ENCODE peak calls at places on chromosomes 5 and 9, in four cellular contexts. O is effector memory CD4-positive, alpha-beta T cell; C is fibroblast of lung; W is ovary. F is an unnamed sample. For H3K27me3, the result is how much of the 10 kb centered on the place peaks cover.

GRCh38 chr5:110082194-110082593 is 392.5 kb downstream of the MAN2A1 start:
- DNase-seq in O (no peak), C (no peak), W (no peak), F (no peak)

GRCh38 chr5:146218163-146218562 is 14.8 kb downstream of the RBM27 start:
- DNase-seq in O (no peak), C (no peak), W (no peak), F (no peak)

GRCh38 chr5:170971-171800 is 20.1 kb upstream of the LRRC14B start:
- DNase-seq in O (no peak), C (no peak), W (peak), F (peak)

GRCh38 chr5:54874337-54875021 is 110.9 kb downstream of the ESM1 start:
- DNase-seq in O (no peak), C (peak), W (no peak), F (no peak)

GRCh38 chr9:71302776-71303175 is 181.4 kb upstream of the TRPM3 start:
- DNase-seq in O (no peak), C (no peak), W (no peak), F (no peak)

GRCh38 chr9:112334319-112334828 is 955 bp upstream of the PTBP3 start:
- DNase-seq in O (peak), C (peak), W (no peak), F (peak)

GRCh38 chr5:160280384-160281090 is 31.8 kb downstream of the CCNJL start:
- DNase-seq in O (no peak), C (no peak), W (no peak), F (no peak)

GRCh38 chr9:134545213-134546211 is 96.1 kb upstream of the COL5A1 start:
- DNase-seq in O (no peak), C (peak), W (no peak), F (no peak)

GRCh38 chr9:78295177-78295575 is 1.7 kb upstream of the PSAT1 start:
- DNase-seq in O (no peak), C (no peak), W (no peak), F (no peak)

GRCh38 chr5:10167806-10168205 is 81.9 kb downstream of the ATPSCKMT start:
- DNase-seq in O (no peak), C (no peak), W (no peak), F (no peak)

GRCh38 chr5:132363431-132364112 is 5.9 kb upstream of the SLC22A5 start:
- DNase-seq in O (no peak), C (peak), W (no peak), F (no peak)

GRCh38 chr5:71014186-71014585 is 11.0 kb downstream of the NAIP start:
- DNase-seq in O (no peak), C (no peak), W (no peak), F (no peak)

GRCh38 chr9:95605087-95605486 is 88.3 kb upstream of the PTCH1 start:
- DNase-seq in O (no peak), C (no peak), W (no peak), F (no peak)

GRCh38 chr5:125088522-125089105 is 342.2 kb upstream of the ZNF608 start:
- DNase-seq in O (no peak), C (no peak), W (no peak), F (peak)

GRCh38 chr9:85688361-85688760 is 53.4 kb downstream of the AGTPBP1 start:
- DNase-seq in O (no peak), C (no peak), W (no peak), F (no peak)

GRCh38 chr5:16467363-16468219 is 2.0 kb upstream of the ZNF622 start:
- DNase-seq in O (no peak), C (peak), W (no peak), F (no peak)

GRCh38 chr5:98349251-98349989 is 424.0 kb upstream of the RGMB start:
- DNase-seq in O (no peak), C (peak), W (no peak), F (no peak)

GRCh38 chr5:123125172-123125508 is 36.1 kb downstream of the PRDM6 start:
- DNase-seq in O (no peak), C (peak), W (no peak), F (no peak)

GRCh38 chr5:88660947-88661869 is 221.8 kb downstream of the MEF2C start:
- DNase-seq in O (no peak), C (peak), W (peak), F (peak)

GRCh38 chr5:54220230-54221040 is 89.9 kb downstream of the ARL15 start:
- DNase-seq in O (no peak), C (peak), W (no peak), F (no peak)

GRCh38 chr5:105952875-105953274 is 1717.9 kb downstream of the EFNA5 start:
- DNase-seq in O (no peak), C (peak), W (no peak), F (no peak)

GRCh38 chr9:6440405-6440804 is 27.4 kb downstream of the UHRF2 start:
- DNase-seq in O (no peak), C (peak), W (no peak), F (no peak)

GRCh38 chr5:173741729-173742431 is 125.4 kb upstream of the BOD1 start:
- DNase-seq in O (no peak), C (no peak), W (no peak), F (no peak)

GRCh38 chr5:594241-594860 is 17.8 kb upstream of the CEP72 start:
- DNase-seq in O (no peak), C (no peak), W (no peak), F (no peak)

GRCh38 chr5:125176005-125176390 is 429.6 kb upstream of the ZNF608 start:
- DNase-seq in O (no peak), C (no peak), W (no peak), F (no peak)

GRCh38 chr5:176778921-176779465 is 31.4 kb upstream of the UNC5A start:
- DNase-seq in O (no peak), C (no peak), W (no peak), F (no peak)

GRCh38 chr5:156366536-156366935 is 39.6 kb downstream of the SGCD start:
- DNase-seq in O (no peak), C (peak), W (no peak), F (no peak)

GRCh38 chr5:131661931-131662330 is 26.9 kb upstream of the RAPGEF6 start:
- DNase-seq in O (no peak), C (no peak), W (no peak), F (no peak)

GRCh38 chr5:78816143-78816765 is 167.7 kb upstream of the LHFPL2 start:
- DNase-seq in O (no peak), C (no peak), W (no peak), F (no peak)

GRCh38 chr5:116375926-116376325 is 198.7 kb downstream of the SEMA6A start:
- DNase-seq in O (no peak), C (no peak), W (no peak), F (no peak)

GRCh38 chr5:111948517-111948916 is 191.5 kb upstream of the NREP start:
- DNase-seq in O (no peak), C (peak), W (no peak), F (no peak)

GRCh38 chr5:138000102-138000723 is 32.7 kb downstream of the FAM13B start:
- DNase-seq in O (no peak), C (peak), W (peak), F (peak)

GRCh38 chr9:105405514-105406131 is 42.2 kb upstream of the FSD1L start:
- DNase-seq in O (peak), C (no peak), W (no peak), F (no peak)

GRCh38 chr9:131236761-131237160 is 39.5 kb downstream of the FAM78A start:
- DNase-seq in O (no peak), C (no peak), W (no peak), F (no peak)

GRCh38 chr9:15390200-15390599 is 32.5 kb upstream of the SNAPC3 start:
- DNase-seq in O (no peak), C (no peak), W (no peak), F (no peak)

GRCh38 chr9:18343799-18344198 is 130.2 kb upstream of the ADAMTSL1 start:
- DNase-seq in O (no peak), C (peak), W (no peak), F (no peak)

GRCh38 chr9:136133959-136134484 is 15.3 kb upstream of the TMEM250 start:
- DNase-seq in O (no peak), C (no peak), W (no peak), F (no peak)
- H3K27me3 ChIP-seq in O (under half), C (under half), W (under half), F (under half)

GRCh38 chr9:132834343-132834742 is 43.7 kb downstream of the AK8 start:
- DNase-seq in O (no peak), C (no peak), W (no peak), F (no peak)
- H3K27me3 ChIP-seq in O (under half), C (under half), W (under half), F (under half)

GRCh38 chr5:2135833-2136232 is 253.1 kb upstream of the IRX4 start:
- DNase-seq in O (no peak), C (no peak), W (no peak), F (no peak)
- H3K27me3 ChIP-seq in O (under half), C (under half), W (under half), F (under half)

GRCh38 chr9:97940233-97940632 is 2.3 kb upstream of the HEMGN start:
- DNase-seq in O (no peak), C (no peak), W (no peak), F (no peak)
- H3K27me3 ChIP-seq in O (under half), C (under half), W (under half), F (under half)

GRCh38 chr5:149810856-149811255 is 80.7 kb downstream of the PPARGC1B start:
- DNase-seq in O (no peak), C (no peak), W (no peak), F (no peak)

GRCh38 chr5:149811453-149811852 is 81.3 kb downstream of the PPARGC1B start:
- DNase-seq in O (no peak), C (no peak), W (no peak), F (no peak)

GRCh38 chr5:149807614-149808013 is 77.5 kb downstream of the PPARGC1B start:
- DNase-seq in O (no peak), C (no peak), W (no peak), F (no peak)

GRCh38 chr5:149808264-149808982 is 78.3 kb downstream of the PPARGC1B start:
- DNase-seq in O (no peak), C (no peak), W (no peak), F (peak)

DNA sequence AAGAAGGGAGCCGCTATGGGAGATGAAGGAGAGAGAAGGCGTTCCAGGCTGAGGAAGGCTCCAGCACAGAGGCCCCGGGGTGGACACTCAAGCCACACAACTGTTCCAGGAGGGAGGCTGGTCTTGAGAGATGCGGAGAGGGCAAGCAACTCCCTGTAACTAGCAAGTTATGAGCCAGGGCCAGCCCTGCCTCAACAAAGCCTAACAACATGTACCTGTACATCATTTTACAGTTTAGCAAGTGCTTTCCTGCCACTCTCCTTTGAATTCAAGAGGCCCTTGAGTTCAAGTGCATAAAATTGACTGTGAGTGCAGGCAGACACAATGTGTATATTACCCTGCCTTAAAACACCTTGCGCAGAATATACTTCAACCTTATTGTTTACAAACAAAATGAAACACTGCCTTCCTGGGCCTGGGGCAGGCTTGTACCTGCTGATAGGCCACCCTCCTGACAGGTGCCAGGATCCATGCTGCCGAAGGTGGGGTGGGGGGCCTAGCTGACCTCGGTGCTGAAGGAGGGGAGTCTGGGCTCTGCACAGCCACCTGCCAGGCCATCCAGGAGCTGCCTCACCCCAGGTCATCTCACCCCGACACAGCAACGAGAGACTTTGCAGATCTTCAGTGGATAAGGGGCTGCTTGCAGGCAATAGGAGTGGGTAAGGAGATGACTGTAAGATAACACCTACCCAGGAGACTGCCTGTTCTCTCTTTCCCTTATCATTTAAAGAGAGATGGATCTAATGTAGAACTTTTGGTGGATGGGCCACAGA is 80.0 kb downstream of the PPARGC1B start:
- DNase-seq in O (no peak), C (no peak), W (no peak), F (no peak)
- H3K27me3 ChIP-seq in O (under half), C (under half), W (under half), F (under half)

F was measured in testis.